ENCODE peak calls at places on chromosomes 13 and 19, in four cellular contexts. A, R, Z and X are unnamed samples.

GRCh38 chr19:45577111-45577905 is 7.3 kb downstream of the OPA3 start:
- DNase-seq in Z (no peak), A (no peak), R (peak; percentile 71), X (no peak)

GRCh38 chr13:79987761-79988160 is 353.2 kb downstream of the SPRY2 start:
- DNase-seq in R (no peak), Z (no peak), A (no peak), X (no peak)

GRCh38 chr13:29956771-29957170 is 106.4 kb upstream of the UBL3 start:
- DNase-seq in A (no peak), Z (no peak), R (no peak), X (no peak)

GRCh38 chr19:52190679-52191293 is 934 bp downstream of the PPP2R1A start:
- DNase-seq in R (peak; percentile 29), A (no peak), Z (no peak), X (no peak)

GRCh38 chr19:51131780-51132680 is 7.3 kb downstream of the SIGLEC9 start:
- DNase-seq in A (no peak), Z (peak; percentile 75), R (peak; percentile 56), X (no peak)

GRCh38 chr13:49503951-49504350 is 8.2 kb downstream of the PHF11 start:
- DNase-seq in R (no peak), Z (no peak), A (no peak), X (no peak)

GRCh38 chr19:6803036-6803404 is 30.5 kb downstream of the VAV1 start:
- DNase-seq in Z (no peak), A (no peak), R (no peak), X (no peak)

GRCh38 chr13:36920612-36921185 is 661 bp upstream of the SMAD9 start:
- DNase-seq in A (no peak), Z (no peak), R (no peak), X (no peak)

GRCh38 chr13:62747629-62748028 is 1332.0 kb upstream of the PCDH20 start:
- DNase-seq in Z (no peak), A (no peak), R (no peak), X (no peak)

GRCh38 chr19:35908977-35909683 is 1.0 kb upstream of the TYROBP start:
- DNase-seq in R (peak; percentile 55), A (no peak), Z (no peak), X (no peak)

GRCh38 chr19:22545751-22546150 is 88.4 kb upstream of the ZNF492 start:
- DNase-seq in Z (no peak), A (no peak), R (no peak), X (no peak)

GRCh38 chr19:58150328-58150921 is at the start of gene ZNF329:
- DNase-seq in R (peak; percentile 85), Z (peak; percentile 95), A (peak; percentile 79), X (peak; percentile 82)

GRCh38 chr19:14950421-14950820 is 9.1 kb downstream of the OR7C2 start:
- DNase-seq in A (no peak), R (no peak), Z (no peak), X (no peak)

GRCh38 chr13:114115191-114115671 is 17.2 kb downstream of the RASA3 start:
- DNase-seq in A (no peak), R (peak; percentile 29), Z (no peak), X (no peak)

GRCh38 chr19:3604987-3605343 is 1.7 kb downstream of the TBXA2R start:
- DNase-seq in R (no peak), Z (peak; percentile 81), A (no peak), X (no peak)

GRCh38 chr13:96700657-96701056 is 293.6 kb downstream of the OXGR1 start:
- DNase-seq in Z (no peak), R (no peak), A (no peak), X (no peak)

GRCh38 chr13:96089749-96090239 is at the start of gene HS6ST3:
- DNase-seq in Z (no peak), A (no peak), R (peak; percentile 73), X (no peak)

GRCh38 chr19:12720851-12721655 is 2.7 kb downstream of the TNPO2 start:
- DNase-seq in R (no peak), Z (peak; percentile 52), A (no peak), X (no peak)

GRCh38 chr13:69956343-69956742 is 151.3 kb upstream of the ATXN8OS start:
- DNase-seq in Z (no peak), R (no peak), A (no peak), X (no peak)

GRCh38 chr13:41071775-41072174 is 10.5 kb downstream of the WBP4 start:
- DNase-seq in A (no peak), R (no peak), Z (no peak), X (no peak)

GRCh38 chr13:77732287-77732686 is 34.8 kb downstream of the SLAIN1 start:
- DNase-seq in Z (no peak), R (no peak), A (no peak), X (no peak)

GRCh38 chr19:33553530-33554310 is 32.1 kb upstream of the PEPD start:
- DNase-seq in Z (no peak), A (no peak), R (no peak), X (no peak)

GRCh38 chr13:106597190-106597589 is 29.3 kb upstream of the ARGLU1 start:
- DNase-seq in Z (no peak), A (no peak), R (no peak), X (no peak)

GRCh38 chr19:2475018-2475701 is 767 bp upstream of the GADD45B start:
- DNase-seq in R (peak; percentile 65), Z (peak; percentile 75), A (no peak), X (peak; percentile 64)

GRCh38 chr19:51727349-51727880 is 3.6 kb upstream of the HAS1 start:
- DNase-seq in A (no peak), R (no peak), Z (no peak), X (no peak)

GRCh38 chr13:50945669-50946068 is 36.1 kb downstream of the RNASEH2B start:
- DNase-seq in R (no peak), A (no peak), Z (no peak), X (no peak)

GRCh38 chr19:16370671-16371391 is 46.2 kb downstream of the KLF2 start:
- DNase-seq in Z (peak; percentile 67), A (no peak), R (no peak), X (no peak)

GRCh38 chr13:107095876-107096275 is 527.9 kb upstream of the ARGLU1 start:
- DNase-seq in R (no peak), A (no peak), Z (no peak), X (no peak)

GRCh38 chr19:801030-801860 is 4.0 kb downstream of the PTBP1 start:
- DNase-seq in R (peak; percentile 84), Z (no peak), A (no peak), X (no peak)

GRCh38 chr13:24500977-24501376 is 11.6 kb downstream of the PARP4 start:
- DNase-seq in A (no peak), R (no peak), Z (no peak), X (no peak)

GRCh38 chr13:104534847-104535246 is 1468.6 kb upstream of the SLC10A2 start:
- DNase-seq in Z (no peak), A (no peak), R (no peak), X (no peak)

GRCh38 chr13:87872813-87873212 is 201.6 kb downstream of the SLITRK5 start:
- DNase-seq in A (no peak), Z (no peak), R (no peak), X (no peak)

GRCh38 chr19:55080915-55081772 is 5.5 kb downstream of the EPS8L1 start:
- DNase-seq in A (peak; percentile 91), Z (peak; percentile 92), R (peak; percentile 66), X (peak; percentile 94)

GRCh38 chr13:94343243-94343585 is 136.3 kb downstream of the DCT start:
- DNase-seq in A (no peak), Z (no peak), R (no peak), X (no peak)

GRCh38 chr19:45523642-45524256 is 16.5 kb downstream of the VASP start:
- DNase-seq in Z (peak; percentile 80), A (peak; percentile 58), R (peak; percentile 80), X (peak; percentile 69)

GRCh38 chr19:11984986-11985385 is 20.1 kb downstream of the ZNF763 start:
- DNase-seq in R (no peak), Z (no peak), A (no peak), X (no peak)

GRCh38 chr19:41328157-41328817 is 18.3 kb downstream of the CCDC97 start:
- DNase-seq in A (no peak), R (no peak), Z (no peak), X (peak; percentile 47)

GRCh38 chr13:102555914-102556553 is 40.8 kb upstream of the TPP2 start:
- DNase-seq in R (no peak), A (no peak), Z (no peak), X (no peak)

GRCh38 chr13:98975822-98976261 is 2.0 kb downstream of the DOCK9 start:
- DNase-seq in Z (no peak), A (no peak), R (no peak), X (no peak)

GRCh38 chr13:26656919-26657318 is 99.4 kb downstream of the WASF3 start:
- DNase-seq in A (no peak), R (no peak), Z (no peak), X (no peak)